ENCODE peak calls at places on chromosomes 4 and X, in seven cellular contexts. S, O, X, G, W, E and L are unnamed samples.

GRCh38 chr4:19026281-19026680 is 1004.7 kb upstream of the LCORL start:
- DNase-seq in S (no peak), O (no peak), X (no peak), G (peak), W (no peak), E (no peak), L (no peak)

GRCh38 chr4:137892134-137892533 is 350.0 kb downstream of the SLC7A11 start:
- DNase-seq in S (no peak), O (no peak), X (no peak), G (no peak), W (no peak), E (no peak), L (no peak)

GRCh38 chr4:128385683-128386304 is 98.2 kb upstream of the PGRMC2 start:
- DNase-seq in S (no peak), O (no peak), X (no peak), G (peak), W (no peak), E (no peak), L (peak)

GRCh38 chr4:172134536-172134935 is 321.3 kb downstream of the GALNTL6 start:
- DNase-seq in S (no peak), O (no peak), X (no peak), G (peak), W (no peak), E (no peak), L (no peak)

GRCh38 chr4:99938243-99938753 is 8.1 kb downstream of the DNAJB14 start:
- DNase-seq in S (no peak), O (no peak), X (no peak), G (no peak), W (no peak), E (no peak), L (no peak)

GRCh38 chr4:8366601-8367000 is 73.9 kb downstream of the ACOX3 start:
- DNase-seq in S (no peak), O (no peak), X (no peak), G (no peak), W (no peak), E (no peak), L (no peak)

GRCh38 chrX:48802813-48803261 is 970 bp downstream of the HDAC6 start:
- DNase-seq in S (no peak), O (no peak), X (no peak), G (no peak), W (no peak), E (no peak), L (no peak)

GRCh38 chr4:155964016-155964891 is 10.6 kb upstream of the CTSO start:
- DNase-seq in S (no peak), O (no peak), X (no peak), G (no peak), W (no peak), E (no peak), L (no peak)

GRCh38 chr4:74056858-74057562 is 18.5 kb upstream of the CXCL3 start:
- DNase-seq in S (no peak), O (no peak), X (peak), G (peak), W (no peak), E (peak), L (no peak)

GRCh38 chrX:111896148-111896547 is 20.2 kb downstream of the TRPC5OS start:
- DNase-seq in S (no peak), O (no peak), X (no peak), G (no peak), W (no peak), E (no peak), L (no peak)

GRCh38 chr4:107853444-107854325 is 29.0 kb downstream of the SGMS2 start:
- DNase-seq in S (no peak), O (no peak), X (no peak), G (peak), W (no peak), E (peak), L (no peak)

GRCh38 chr4:26171953-26172352 is 148.9 kb upstream of the RBPJ start:
- DNase-seq in S (no peak), O (no peak), X (no peak), G (peak), W (no peak), E (no peak), L (peak)

GRCh38 chrX:141642979-141643378 is 53.5 kb downstream of the SPANXA2 start:
- DNase-seq in S (no peak), O (no peak), X (no peak), G (no peak), W (no peak), E (no peak), L (no peak)

GRCh38 chrX:17476411-17476810 is 101.4 kb downstream of the NHS start:
- DNase-seq in S (no peak), O (no peak), X (no peak), G (no peak), W (no peak), E (no peak), L (no peak)

GRCh38 chr4:169151671-169152070 is 119.1 kb downstream of the SH3RF1 start:
- DNase-seq in S (no peak), O (no peak), X (no peak), G (no peak), W (no peak), E (peak), L (no peak)

GRCh38 chr4:112029642-112030235 is 115.5 kb upstream of the FAM241A start:
- DNase-seq in S (no peak), O (no peak), X (no peak), G (peak), W (no peak), E (no peak), L (no peak)

GRCh38 chrX:38129366-38129765 is 91.3 kb downstream of the SRPX start:
- DNase-seq in S (no peak), O (no peak), X (no peak), G (no peak), W (no peak), E (no peak), L (no peak)

GRCh38 chr4:130419576-130419975 is 1323.6 kb downstream of the C4orf33 start:
- DNase-seq in S (no peak), O (no peak), X (no peak), G (no peak), W (no peak), E (no peak), L (no peak)

GRCh38 chr4:20253272-20253798 is 1.6 kb downstream of the SLIT2 start:
- DNase-seq in S (peak), O (no peak), X (no peak), G (no peak), W (no peak), E (no peak), L (no peak)

GRCh38 chr4:26330186-26330787 is 9.5 kb downstream of the RBPJ start:
- DNase-seq in S (peak), O (no peak), X (peak), G (peak), W (no peak), E (no peak), L (no peak)

GRCh38 chrX:37608156-37608555 is 36.7 kb downstream of the LANCL3 start:
- DNase-seq in S (no peak), O (no peak), X (no peak), G (no peak), W (no peak), E (no peak), L (no peak)

GRCh38 chrX:53456254-53456653 is 22.1 kb upstream of the HSD17B10 start:
- DNase-seq in S (no peak), O (no peak), X (peak), G (no peak), W (no peak), E (peak), L (no peak)

GRCh38 chr4:138259801-138260200 is 17.7 kb upstream of the SLC7A11 start:
- DNase-seq in S (no peak), O (no peak), X (no peak), G (peak), W (no peak), E (no peak), L (no peak)

GRCh38 chrX:51336584-51336983 is 4.0 kb downstream of the NUDT10 start:
- DNase-seq in S (peak), O (peak), X (peak), G (peak), W (peak), E (peak), L (peak)

GRCh38 chr4:169765845-169766244 is 8.1 kb upstream of the HPF1 start:
- DNase-seq in S (no peak), O (no peak), X (no peak), G (no peak), W (no peak), E (no peak), L (no peak)

GRCh38 chrX:586351-586750 is 44.2 kb upstream of the SHOX start:
- DNase-seq in S (no peak), O (no peak), X (no peak), G (no peak), W (no peak), E (no peak), L (peak)

GRCh38 chrX:65537229-65537628 is 2.6 kb upstream of the LAS1L start:
- DNase-seq in S (no peak), O (no peak), X (no peak), G (no peak), W (no peak), E (no peak), L (no peak)

GRCh38 chr4:86306816-86307215 is 53.0 kb downstream of the MAPK10 start:
- DNase-seq in S (no peak), O (no peak), X (no peak), G (no peak), W (no peak), E (peak), L (no peak)

GRCh38 chr4:120291541-120291940 is 224.9 kb upstream of the MAD2L1 start:
- DNase-seq in S (no peak), O (no peak), X (no peak), G (peak), W (no peak), E (no peak), L (no peak)

GRCh38 chrX:139766545-139766983 is 58.6 kb upstream of the MCF2 start:
- DNase-seq in S (no peak), O (peak), X (no peak), G (no peak), W (peak), E (no peak), L (no peak)

GRCh38 chr4:152843476-152844107 is 63.8 kb downstream of the ARFIP1 start:
- DNase-seq in S (no peak), O (no peak), X (no peak), G (no peak), W (no peak), E (no peak), L (no peak)

GRCh38 chr4:165209796-165210195 is 2.4 kb downstream of the KLHL2 start:
- DNase-seq in S (no peak), O (no peak), X (no peak), G (no peak), W (no peak), E (no peak), L (no peak)

GRCh38 chrX:11535156-11535919 is 130.4 kb downstream of the ARHGAP6 start:
- DNase-seq in S (no peak), O (no peak), X (no peak), G (no peak), W (no peak), E (no peak), L (no peak)

GRCh38 chrX:21975827-21976226 is 35.3 kb downstream of the SMS start:
- DNase-seq in S (no peak), O (no peak), X (no peak), G (peak), W (no peak), E (no peak), L (no peak)

GRCh38 chr4:28555851-28556250 is 1695.2 kb downstream of the STIM2 start:
- DNase-seq in S (no peak), O (no peak), X (no peak), G (no peak), W (no peak), E (no peak), L (no peak)

GRCh38 chr4:2126309-2127043 is 67.3 kb downstream of the NAT8L start:
- DNase-seq in S (no peak), O (no peak), X (no peak), G (no peak), W (no peak), E (no peak), L (no peak)

GRCh38 chr4:138734746-138735145 is 280.8 kb upstream of the NOCT start:
- DNase-seq in S (no peak), O (no peak), X (no peak), G (no peak), W (no peak), E (no peak), L (no peak)

GRCh38 chr4:109912706-109913621 is at the start of gene EGF:
- DNase-seq in S (no peak), O (no peak), X (no peak), G (peak), W (no peak), E (peak), L (no peak)